ENCODE peak calls at places on chromosome 20, in eight cellular contexts. V is HCT116, Y is cardiac muscle cell, G is adrenal gland, Q is AG04450, K is heart left ventricle, P is neural crest cell, M is psoas muscle. R is an unnamed sample.

GRCh38 chr20:64036346-64037198 is 590 bp downstream of the C20orf204 start:
- DNase-seq in V (no peak), Y (no peak), G (no peak), Q (no peak), K (no peak), P (no peak), M (no peak), R (no peak)

GRCh38 chr20:6184086-6184485 is 61.3 kb upstream of the FERMT1 start:
- DNase-seq in V (no peak), Y (no peak), G (no peak), Q (no peak), K (no peak), P (no peak), M (no peak), R (no peak)

GRCh38 chr20:46004813-46005505 is 3.7 kb upstream of the MMP9 start:
- DNase-seq in V (no peak), Y (peak; percentile 13), G (peak; percentile 57), Q (no peak), K (peak; percentile 60), P (no peak), M (no peak), R (no peak)

GRCh38 chr20:50496773-50497375 is 13.3 kb upstream of the PTPN1 start:
- DNase-seq in V (no peak), Y (no peak), G (no peak), Q (no peak), K (no peak), P (no peak), M (no peak), R (no peak)

GRCh38 chr20:62479218-62479617 is 3.4 kb upstream of the GATA5 start:
- DNase-seq in V (no peak), Y (no peak), G (peak; percentile 46), Q (no peak), K (no peak), P (no peak), M (no peak), R (no peak)

GRCh38 chr20:13183005-13183404 is 38.1 kb upstream of the ISM1 start:
- DNase-seq in V (no peak), Y (no peak), G (no peak), Q (no peak), K (no peak), P (no peak), M (no peak), R (no peak)

GRCh38 chr20:9021699-9022098 is 47.2 kb upstream of the PLCB4 start:
- DNase-seq in V (no peak), Y (peak; percentile 83), G (no peak), Q (no peak), K (no peak), P (no peak), M (no peak), R (no peak)

GRCh38 chr20:44743080-44743701 is 2.5 kb upstream of the KCNK15 start:
- DNase-seq in V (no peak), Y (no peak), G (no peak), Q (no peak), K (no peak), P (no peak), M (no peak), R (no peak)

GRCh38 chr20:49345538-49345937 is 67.7 kb upstream of the ZNFX1 start:
- DNase-seq in V (no peak), Y (peak; percentile 58), G (no peak), Q (no peak), K (no peak), P (no peak), M (peak; percentile 81), R (no peak)

GRCh38 chr20:51359401-51359800 is 183.1 kb downstream of the NFATC2 start:
- DNase-seq in V (no peak), Y (no peak), G (no peak), Q (no peak), K (no peak), P (no peak), M (no peak), R (no peak)

GRCh38 chr20:4626228-4626627 is 95.5 kb upstream of the PRND start:
- DNase-seq in V (no peak), Y (no peak), G (no peak), Q (no peak), K (no peak), P (no peak), M (no peak), R (no peak)

GRCh38 chr20:45039470-45039811 is 61.5 kb downstream of the KCNS1 start:
- DNase-seq in V (no peak), Y (peak; percentile 63), G (no peak), Q (no peak), K (no peak), P (no peak), M (no peak), R (no peak)

DNA sequence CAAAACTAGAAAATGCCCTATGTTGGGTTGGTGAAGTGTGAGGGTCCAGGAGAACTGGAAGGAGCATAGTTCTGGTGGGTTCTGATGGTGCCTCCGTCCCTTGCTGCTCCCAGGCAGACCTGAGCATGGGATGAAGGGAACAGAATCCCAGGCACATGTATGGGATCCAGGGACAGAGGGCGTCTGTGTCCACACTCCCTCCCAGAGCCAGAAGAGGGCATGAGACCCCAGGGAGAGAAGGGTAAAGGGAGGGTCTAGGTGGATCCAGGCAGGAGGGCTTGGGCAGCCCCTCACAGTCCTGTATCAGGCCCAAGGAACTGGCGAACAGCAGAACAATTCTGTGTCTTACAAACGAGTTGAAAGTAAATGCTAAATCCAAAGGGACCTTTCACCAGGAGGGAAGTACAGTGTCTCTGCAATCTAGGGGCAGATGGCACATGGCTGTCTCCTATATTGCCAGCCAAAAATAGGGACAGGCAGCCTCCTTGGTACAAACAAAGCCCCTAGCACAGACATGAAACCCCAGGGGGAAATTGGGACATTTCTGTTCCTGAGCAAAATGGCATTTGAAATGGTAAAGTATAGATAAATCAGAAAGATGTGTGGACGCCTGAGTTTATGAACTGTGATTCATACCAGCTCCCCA is 2.5 kb upstream of the BPIFA1 start:
- DNase-seq in V (no peak), Y (no peak), G (no peak), Q (no peak), K (no peak), P (no peak), M (no peak), R (no peak)
- TF ChIP-seq CTCF in V (peak; percentile 25), Y (no peak), G (no peak), Q (no peak), K (no peak), P (peak; percentile 38), M (no peak), R (no peak)

DNA sequence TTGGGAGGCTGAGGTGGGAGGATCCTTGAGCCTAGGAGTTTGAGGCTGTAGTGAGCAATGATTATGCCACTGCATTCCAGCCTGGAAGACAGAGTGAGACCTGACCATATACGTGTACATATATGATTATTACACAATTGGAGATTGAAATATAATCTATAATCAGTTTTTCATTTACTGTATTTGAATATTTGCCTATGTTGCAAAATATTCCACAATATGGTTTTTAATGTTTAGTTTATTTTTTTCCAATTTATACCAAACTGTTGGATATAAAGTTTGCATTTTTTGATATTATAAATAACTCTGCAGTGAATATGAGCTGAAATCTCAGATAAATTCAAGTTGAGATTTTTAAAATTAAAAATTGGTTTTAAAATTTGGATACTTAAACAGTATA is 79.6 kb upstream of the SIRPG start:
- DNase-seq in V (no peak), Y (no peak), G (no peak), Q (no peak), K (no peak), P (no peak), M (no peak), R (no peak)
- TF ChIP-seq CTCF in V (no peak), Y (no peak), G (no peak), Q (no peak), K (no peak), P (no peak), M (no peak), R (no peak)

DNA sequence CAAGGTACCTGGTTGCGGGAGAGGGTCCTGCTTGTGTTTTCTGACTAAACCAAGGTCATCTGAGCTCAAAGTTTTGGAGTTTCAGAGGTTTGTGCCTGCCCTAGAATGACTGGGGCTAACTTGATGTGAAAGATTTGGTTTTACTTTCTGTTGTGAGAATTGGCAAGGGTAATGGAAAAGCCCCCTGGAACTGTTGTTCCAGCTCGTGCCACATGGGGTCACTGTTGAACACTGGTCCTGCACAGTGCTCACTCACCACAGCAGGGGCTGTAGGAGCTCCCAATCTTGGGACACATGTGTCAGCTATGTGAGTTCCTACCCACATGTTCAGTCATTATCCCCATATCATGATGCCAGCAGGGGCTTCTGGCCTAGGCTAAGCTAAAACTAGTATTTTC is 6.5 kb downstream of the TGM6 start:
- DNase-seq in V (peak; percentile 39), Y (peak; percentile 10), G (peak; percentile 43), Q (no peak), K (no peak), P (peak; percentile 45), M (no peak), R (no peak)
- TF ChIP-seq CTCF in V (peak; percentile 80), Y (peak; percentile 29), G (no peak), Q (peak; percentile 45), K (peak; percentile 23), P (peak; percentile 67), M (peak; percentile 30), R (peak; percentile 62)

GRCh38 chr20:38290829-38291581 is 13.0 kb upstream of the BPI start:
- DNase-seq in V (no peak), Y (peak; percentile 88), G (no peak), Q (peak; percentile 61), K (peak; percentile 76), P (peak; percentile 38), M (peak; percentile 65), R (peak; percentile 95)
- TF ChIP-seq CTCF in V (peak; percentile 59), Y (peak; percentile 63), G (peak; percentile 13), Q (peak; percentile 58), K (peak; percentile 18), P (peak; percentile 55), M (peak; percentile 11), R (peak; percentile 86)

GRCh38 chr20:58245181-58245891 is 16.9 kb upstream of the ANKRD60 start:
- DNase-seq in V (no peak), Y (no peak), G (no peak), Q (no peak), K (no peak), P (no peak), M (no peak), R (no peak)

GRCh38 chr20:58242824-58243223 is 14.4 kb upstream of the ANKRD60 start:
- DNase-seq in V (no peak), Y (no peak), G (no peak), Q (no peak), K (no peak), P (no peak), M (no peak), R (no peak)

GRCh38 chr20:58244517-58245030 is 16.1 kb upstream of the ANKRD60 start:
- DNase-seq in V (no peak), Y (no peak), G (no peak), Q (no peak), K (no peak), P (no peak), M (no peak), R (no peak)

GRCh38 chr20:58241766-58242465 is 13.5 kb upstream of the ANKRD60 start:
- DNase-seq in V (no peak), Y (no peak), G (no peak), Q (no peak), K (no peak), P (no peak), M (no peak), R (no peak)

GRCh38 chr20:58243653-58244410 is 15.4 kb upstream of the ANKRD60 start:
- DNase-seq in V (no peak), Y (no peak), G (no peak), Q (no peak), K (no peak), P (no peak), M (no peak), R (no peak)
- TF ChIP-seq CTCF in V (no peak), Y (no peak), G (no peak), Q (no peak), K (no peak), P (no peak), M (no peak), R (no peak)

GRCh38 chr20:31901615-31902014 is 31.2 kb downstream of the TTLL9 start:
- DNase-seq in V (no peak), Y (no peak), G (no peak), Q (no peak), K (no peak), P (no peak), M (no peak), R (no peak)
- TF ChIP-seq CTCF in V (no peak), Y (no peak), G (no peak), Q (no peak), K (no peak), P (no peak), M (no peak), R (no peak)